ENCODE peak calls at places on chromosomes 12 and 14, in ten cellular contexts. D, J, W, M, V, F, X, B, E and O are unnamed samples.

GRCh38 chr14:32075636-32076277 is 1.3 kb upstream of the ARHGAP5 start:
- DNase-seq in V (peak), E (peak), B (no peak), X (peak), D (peak), F (peak), W (peak), J (no peak), M (no peak), O (no peak)

GRCh38 chr12:121223283-121223946 is 13.5 kb downstream of the P2RX4 start:
- DNase-seq in V (no peak), B (no peak), D (peak), M (peak), X (no peak), J (no peak), E (no peak), W (no peak), F (no peak), O (no peak)

GRCh38 chr12:79366374-79366773 is 324.4 kb downstream of the PAWR start:
- DNase-seq in E (no peak), M (no peak), J (no peak), B (no peak), D (no peak), X (no peak), F (no peak), W (no peak), V (no peak), O (no peak)

GRCh38 chr14:23054000-23054811 is 3.1 kb downstream of the CDH24 start:
- DNase-seq in B (no peak), J (no peak), W (no peak), F (no peak), M (no peak), V (no peak), X (peak), D (no peak), E (no peak), O (no peak)

GRCh38 chr12:28025821-28026505 is 53.4 kb upstream of the PTHLH start:
- DNase-seq in E (no peak), W (no peak), J (no peak), X (no peak), F (no peak), M (no peak), V (no peak), D (no peak), B (no peak), O (no peak)

GRCh38 chr14:43687866-43688265 is 819.2 kb downstream of the FSCB start:
- DNase-seq in D (peak), M (no peak), B (no peak), X (no peak), J (no peak), W (no peak), E (no peak), F (no peak), V (no peak), O (no peak)

GRCh38 chr14:94161979-94162378 is 12.1 kb upstream of the PPP4R4 start:
- DNase-seq in E (no peak), F (no peak), D (no peak), J (no peak), B (no peak), W (no peak), X (no peak), M (no peak), V (no peak), O (no peak)

GRCh38 chr12:93167841-93168492 is 209.8 kb upstream of the NUDT4 start:
- DNase-seq in X (no peak), M (no peak), D (no peak), J (no peak), W (no peak), F (no peak), B (no peak), V (no peak), E (no peak), O (no peak)

GRCh38 chr12:11584213-11584855 is 65.1 kb upstream of the ETV6 start:
- DNase-seq in J (no peak), B (no peak), F (no peak), M (no peak), E (no peak), X (no peak), W (no peak), D (no peak), V (peak), O (no peak)

GRCh38 chr12:2319747-2320146 is 267.0 kb downstream of the CACNA1C start:
- DNase-seq in V (no peak), W (no peak), E (peak), M (no peak), F (no peak), D (no peak), B (no peak), X (no peak), J (no peak), O (no peak)

GRCh38 chr12:8678661-8679111 is 16.1 kb upstream of the MFAP5 start:
- DNase-seq in D (no peak), J (peak), V (no peak), W (no peak), B (no peak), X (no peak), M (no peak), F (no peak), E (no peak), O (peak)

GRCh38 chr12:62629413-62629812 is 162.8 kb downstream of the MON2 start:
- DNase-seq in W (no peak), B (no peak), F (no peak), V (no peak), X (no peak), M (no peak), E (no peak), D (no peak), J (no peak), O (no peak)

GRCh38 chr12:52307836-52308806 is 13.1 kb downstream of the KRT83 start:
- DNase-seq in X (no peak), F (no peak), E (peak), M (peak), J (peak), V (peak), W (peak), D (peak), B (peak), O (peak)

GRCh38 chr12:97386133-97386581 is 76.4 kb upstream of the RMST start:
- DNase-seq in D (no peak), M (no peak), J (no peak), F (no peak), V (no peak), X (no peak), B (no peak), E (no peak), W (no peak), O (no peak)

GRCh38 chr14:99807413-99808132 is 14.4 kb downstream of the EML1 start:
- DNase-seq in M (no peak), V (no peak), E (no peak), F (no peak), X (no peak), J (no peak), W (no peak), B (no peak), D (peak), O (no peak)

GRCh38 chr12:132618683-132619043 is at the start of gene P2RX2:
- DNase-seq in B (no peak), M (no peak), V (no peak), X (no peak), E (no peak), D (no peak), J (no peak), F (no peak), W (no peak), O (no peak)

GRCh38 chr12:132620893-132621656 is 2.5 kb downstream of the P2RX2 start:
- DNase-seq in V (no peak), F (no peak), M (no peak), B (no peak), D (no peak), J (no peak), X (no peak), E (no peak), W (no peak), O (no peak)

GRCh38 chr12:132621657-132622435 is 3.3 kb downstream of the P2RX2 start:
- DNase-seq in B (no peak), J (no peak), X (peak), V (no peak), W (no peak), M (no peak), E (no peak), F (no peak), D (no peak), O (no peak)

GRCh38 chr12:132619301-132620112 is 931 bp downstream of the P2RX2 start:
- DNase-seq in W (no peak), V (no peak), E (no peak), D (no peak), B (no peak), X (peak), J (no peak), M (no peak), F (no peak), O (no peak)

GRCh38 chr12:132620113-132620892 is 1.7 kb downstream of the P2RX2 start:
- DNase-seq in J (no peak), W (no peak), F (no peak), M (no peak), V (no peak), B (no peak), X (peak), E (no peak), D (no peak), O (no peak)
- TF ChIP-seq POLR2A in J (no peak), W (no peak), F (no peak), M (no peak), V (no peak), B (no peak), X (no peak), E (no peak), D (no peak), O (no peak)

DNA sequence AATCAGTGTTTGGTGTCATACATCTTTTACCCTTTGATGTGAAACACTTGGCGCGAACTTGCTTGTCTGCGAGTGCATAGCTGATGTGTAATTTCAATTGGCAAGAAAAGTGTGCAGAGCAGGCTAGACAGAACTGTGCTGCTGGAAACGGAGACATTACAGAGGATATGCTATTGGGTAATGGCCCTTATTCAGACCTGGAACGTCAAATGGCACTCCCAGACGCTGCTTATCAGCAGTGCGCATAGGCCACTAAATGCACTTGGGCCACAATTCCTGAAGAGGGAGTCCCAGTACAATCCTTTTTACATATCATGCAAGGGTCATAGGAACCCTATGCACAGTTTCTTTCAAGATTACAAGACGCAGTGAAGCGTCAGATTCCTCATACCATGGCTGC is 15.7 kb upstream of the SLC10A1 start:
- DNase-seq in J (no peak), D (peak), E (no peak), F (no peak), B (no peak), W (no peak), X (no peak), M (no peak), V (no peak), O (no peak)
- TF ChIP-seq CTCF in J (no peak), D (peak), E (no peak), F (no peak), B (peak), W (no peak), X (no peak), M (no peak), V (no peak), O (no peak)

GRCh38 chr12:71566655-71567054 is 97.0 kb downstream of the ZFC3H1 start:
- DNase-seq in E (no peak), J (no peak), X (no peak), F (no peak), V (no peak), D (no peak), M (no peak), B (no peak), W (no peak), O (no peak)
- H3K4me3 ChIP-seq in E (no peak), J (no peak), X (no peak), F (no peak), V (no peak), D (no peak), M (no peak), B (no peak), W (no peak), O (no peak)

GRCh38 chr12:49744363-49744885 is 3.1 kb downstream of the TMBIM6 start:
- DNase-seq in D (no peak), W (no peak), B (no peak), V (no peak), F (no peak), M (no peak), E (no peak), J (no peak), X (no peak), O (no peak)

GRCh38 chr12:49740930-49741881 is at the start of gene TMBIM6:
- DNase-seq in W (peak), J (peak), V (peak), B (peak), M (peak), D (peak), F (peak), E (peak), X (peak), O (peak)

GRCh38 chr12:49741882-49742620 is 694 bp downstream of the TMBIM6 start:
- DNase-seq in D (peak), E (peak), V (peak), M (peak), J (peak), X (peak), F (peak), W (peak), B (peak), O (peak)
- TF ChIP-seq POLR2A in D (no peak), E (no peak), V (no peak), M (no peak), J (no peak), X (no peak), F (no peak), W (no peak), B (no peak), O (no peak)

DNA sequence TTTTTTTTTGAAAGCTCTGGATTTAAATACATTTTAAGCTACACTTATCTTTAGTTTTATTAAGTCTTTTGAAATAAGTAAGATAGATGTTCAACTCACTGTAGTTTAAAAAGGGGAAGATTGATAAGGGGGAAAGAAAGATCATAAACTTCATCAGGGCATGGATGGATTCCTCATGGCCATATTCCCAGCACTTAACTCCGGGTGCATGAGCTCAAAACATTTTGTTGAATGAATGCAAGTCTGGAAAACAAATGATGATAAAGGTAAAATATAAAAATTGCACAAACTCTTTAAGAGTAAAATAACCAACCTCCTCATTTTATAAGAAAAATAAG is 4.3 kb upstream of the IGF1 start:
- DNase-seq in M (no peak), J (no peak), B (no peak), V (no peak), D (no peak), E (no peak), X (no peak), F (no peak), W (no peak), O (no peak)
- TF ChIP-seq CTCF in M (no peak), J (no peak), B (no peak), V (no peak), D (no peak), E (no peak), X (no peak), F (no peak), W (no peak), O (no peak)

GRCh38 chr12:546920-547845 is 87.4 kb downstream of the B4GALNT3 start:
- DNase-seq in J (no peak), E (peak), M (peak), V (peak), D (peak), X (peak), B (peak), F (peak), W (no peak), O (no peak)
- H3K4me3 ChIP-seq in J (no peak), E (no peak), M (no peak), V (no peak), D (peak), X (no peak), B (no peak), F (no peak), W (no peak), O (no peak)

DNA sequence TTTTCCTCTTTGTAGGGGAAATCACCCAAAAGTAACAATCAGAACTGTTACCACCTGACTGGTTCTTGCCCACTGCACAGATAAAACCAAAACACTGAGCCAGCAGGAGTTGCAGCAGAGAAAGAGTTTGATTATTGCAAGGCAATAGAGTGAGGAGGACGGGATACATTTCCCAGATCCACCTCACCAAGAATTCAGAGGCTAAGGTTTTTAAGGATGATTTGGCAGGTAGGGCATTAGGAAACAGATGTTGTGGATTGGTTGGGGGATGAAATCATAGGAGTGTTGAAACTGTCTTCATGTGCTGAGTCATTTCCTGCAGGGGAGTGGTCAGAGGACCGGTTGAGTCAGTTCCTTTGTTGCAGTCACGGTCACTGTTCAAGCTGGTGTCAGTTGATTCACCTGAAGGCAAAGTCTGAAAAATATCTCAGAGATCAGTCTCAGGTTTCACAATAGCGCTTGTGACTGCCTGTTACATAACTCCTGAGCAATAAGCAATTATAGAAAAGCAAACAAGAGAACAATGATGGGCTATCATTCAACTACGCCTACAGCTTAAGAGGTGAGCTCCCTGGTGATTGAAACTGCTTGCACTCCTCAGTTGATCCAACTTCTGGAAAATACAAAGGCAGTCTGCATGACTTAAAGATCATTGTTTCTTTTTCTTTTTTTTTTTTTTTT is 20.3 kb upstream of the AMN1 start:
- DNase-seq in D (peak), M (peak), B (peak), J (peak), X (no peak), F (peak), W (no peak), V (peak), E (peak), O (peak)
- TF ChIP-seq POLR2A in D (no peak), M (no peak), B (no peak), J (no peak), X (no peak), F (no peak), W (no peak), V (peak), E (peak), O (no peak)